ENCODE peak calls at places on chromosome 16, in eight cellular contexts. F is vagina, D is prostate gland, O is GM23338, R is stomach, Z is suprapubic skin, J is breast epithelium, E is SK-N-SH. P is an unnamed sample.

GRCh38 chr16:60203525-60204124 is 1469.5 kb upstream of the GOT2 start:
- DNase-seq in E (peak; percentile 2), D (no peak), R (no peak), J (no peak), O (peak; percentile 61), F (no peak), Z (no peak), P (no peak)

GRCh38 chr16:63655846-63656245 is 1466.0 kb downstream of the CDH11 start:
- DNase-seq in J (no peak), F (no peak), O (peak; percentile 3), R (no peak), Z (no peak), D (no peak), E (no peak), P (no peak)

GRCh38 chr16:1116693-1117077 is 20.6 kb upstream of the C1QTNF8 start:
- DNase-seq in F (no peak), J (no peak), Z (no peak), D (no peak), E (no peak), R (no peak), O (no peak), P (no peak)

GRCh38 chr16:68700120-68700519 is 37.0 kb upstream of the CDH1 start:
- DNase-seq in O (no peak), J (no peak), Z (no peak), R (no peak), F (no peak), E (no peak), D (no peak), P (no peak)

GRCh38 chr16:56571525-56571924 is 6.7 kb downstream of the MT4 start:
- DNase-seq in D (no peak), R (no peak), F (no peak), Z (no peak), O (no peak), E (no peak), J (no peak), P (peak; percentile 27)

GRCh38 chr16:4317471-4318170 is 1.8 kb downstream of the GLIS2 start:
- DNase-seq in R (no peak), O (peak; percentile 17), D (no peak), F (no peak), J (no peak), Z (no peak), E (no peak), P (peak; percentile 76)

GRCh38 chr16:27568077-27568476 is 18.1 kb downstream of the KATNIP start:
- DNase-seq in R (no peak), E (no peak), D (no peak), Z (no peak), F (no peak), O (no peak), J (no peak), P (no peak)

GRCh38 chr16:19926449-19927390 is 42.1 kb upstream of the GPRC5B start:
- DNase-seq in J (no peak), Z (no peak), R (no peak), D (no peak), F (no peak), E (no peak), O (no peak), P (no peak)

GRCh38 chr16:72996291-72997062 is 51.5 kb downstream of the ZFHX3 start:
- DNase-seq in R (peak; percentile 75), F (no peak), O (no peak), E (no peak), J (no peak), D (peak; percentile 84), Z (no peak), P (no peak)

GRCh38 chr16:4372578-4373355 is 1.1 kb downstream of the VASN start:
- DNase-seq in E (peak; percentile 85), R (peak; percentile 54), O (no peak), Z (peak; percentile 75), D (no peak), F (no peak), J (no peak), P (peak; percentile 87)

GRCh38 chr16:72099377-72099818 is 5.8 kb downstream of the DHX38 start:
- DNase-seq in F (no peak), Z (no peak), E (peak; percentile 78), J (no peak), D (no peak), O (peak; percentile 82), R (peak; percentile 41), P (no peak)

GRCh38 chr16:10990378-10990777 is 46.0 kb downstream of the CLEC16A start:
- DNase-seq in J (no peak), D (no peak), O (no peak), F (no peak), Z (no peak), R (no peak), E (no peak), P (no peak)

GRCh38 chr16:1260101-1260670 is 4.3 kb downstream of the TPSD1 start:
- DNase-seq in R (no peak), F (no peak), Z (peak; percentile 56), E (no peak), J (no peak), O (no peak), D (no peak), P (no peak)

GRCh38 chr16:14600164-14600563 is 29.9 kb downstream of the PARN start:
- DNase-seq in O (peak; percentile 60), Z (no peak), R (no peak), D (no peak), F (no peak), E (peak; percentile 24), J (no peak), P (no peak)

GRCh38 chr16:12461201-12461600 is 342.5 kb downstream of the CPPED1 start:
- DNase-seq in E (no peak), Z (no peak), R (no peak), J (no peak), F (no peak), D (no peak), O (no peak), P (no peak)

GRCh38 chr16:66207139-66207863 is 159.2 kb upstream of the CDH5 start:
- DNase-seq in O (no peak), E (no peak), D (no peak), Z (no peak), J (peak; percentile 25), F (peak; percentile 37), R (no peak), P (no peak)

GRCh38 chr16:65672960-65673359 is 551.1 kb upstream of the CDH11 start:
- DNase-seq in Z (no peak), J (no peak), F (peak; percentile 16), R (no peak), E (no peak), D (no peak), O (no peak), P (no peak)

GRCh38 chr16:16042076-16042475 is 92.7 kb downstream of the ABCC1 start:
- DNase-seq in O (no peak), D (peak; percentile 74), J (no peak), R (peak; percentile 93), E (peak; percentile 71), F (no peak), Z (no peak), P (no peak)

DNA sequence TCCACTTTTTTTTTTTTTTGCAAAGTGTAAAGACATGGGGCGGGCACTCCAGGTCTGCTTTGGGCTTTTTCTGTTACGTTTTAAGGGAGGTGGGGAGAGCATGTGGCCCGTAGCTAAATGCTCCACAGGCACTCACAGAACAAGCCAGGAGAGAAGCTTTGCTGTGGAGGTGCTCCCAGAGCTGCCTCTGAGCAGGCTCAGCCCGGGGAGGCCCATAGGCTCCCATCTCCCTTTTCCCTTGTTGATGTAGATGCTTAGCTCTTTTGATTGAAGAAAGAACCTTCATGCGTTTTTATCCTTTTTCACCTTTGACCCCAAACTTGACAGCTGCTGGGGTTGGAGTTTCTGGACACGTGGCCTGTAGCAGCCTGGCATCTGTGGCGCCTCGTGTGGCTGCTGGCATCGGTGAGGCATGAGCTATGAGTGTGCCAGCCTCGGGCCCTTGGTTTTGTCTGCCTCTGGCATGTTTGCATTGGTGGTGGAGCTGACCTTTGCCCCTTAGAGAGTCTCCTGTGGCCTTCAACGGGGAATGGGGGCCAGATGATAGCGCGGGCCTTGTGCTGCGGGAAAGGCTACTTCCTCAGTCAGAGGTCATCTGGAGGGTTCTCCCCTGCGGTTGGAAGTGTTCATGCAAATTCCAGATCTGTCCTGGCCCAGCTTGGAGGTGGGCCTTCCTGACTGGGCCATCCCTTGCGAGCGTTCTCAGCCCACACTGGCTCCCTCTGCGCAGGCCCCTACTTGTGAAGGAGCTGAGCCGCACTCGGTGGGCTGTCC is 20.0 kb upstream of the IL17C start:
- DNase-seq in O (no peak), J (no peak), F (no peak), D (no peak), Z (no peak), R (no peak), E (no peak), P (no peak)
- TF ChIP-seq POLR2AphosphoS5 in O (no peak), J (no peak), F (no peak), D (no peak), Z (no peak), R (peak; percentile 33), E (no peak), P (no peak)

DNA sequence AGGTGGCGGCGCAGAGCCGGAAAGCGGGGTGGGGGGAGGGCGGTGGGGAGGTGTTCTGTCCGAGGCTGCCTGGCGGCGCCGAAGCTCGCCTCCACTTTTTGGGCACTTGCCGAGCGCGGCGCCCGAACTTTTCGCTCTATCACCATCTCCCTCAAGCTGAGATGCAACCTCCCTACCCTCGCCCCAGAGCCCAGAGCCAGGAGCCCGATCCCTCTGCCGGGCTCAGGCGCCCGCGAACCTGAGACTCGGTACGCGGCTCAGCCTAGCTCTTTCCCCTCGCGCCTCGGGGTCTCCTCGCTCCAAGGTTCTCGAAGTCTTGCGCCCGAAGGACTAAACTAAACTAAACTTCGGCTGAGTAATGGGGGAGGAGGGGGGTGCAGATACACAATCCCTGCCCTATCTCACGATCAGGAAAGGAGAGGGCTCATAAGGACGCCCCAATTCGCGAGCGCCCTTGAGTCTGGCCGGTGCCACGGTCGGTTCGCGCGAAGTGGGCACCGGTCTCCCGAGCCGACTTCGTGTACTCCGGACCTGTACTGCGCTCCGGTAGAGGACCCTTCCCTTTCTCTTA is 1.7 kb upstream of the SALL1 start:
- DNase-seq in D (no peak), O (peak; percentile 71), E (peak; percentile 42), J (no peak), F (no peak), Z (no peak), R (no peak), P (no peak)
- H3K27me3 ChIP-seq in D (peaks cover 42% of the 10 kb centered on the region), O (peaks cover 75% of the 10 kb centered on the region), E (peaks cover 84% of the 10 kb centered on the region), J (peaks cover 80% of the 10 kb centered on the region), F (no peaks in the 10 kb centered on the region), Z (peaks cover 100% of the 10 kb centered on the region), R (peaks cover 100% of the 10 kb centered on the region), P (peaks cover 54% of the 10 kb centered on the region)

DNA sequence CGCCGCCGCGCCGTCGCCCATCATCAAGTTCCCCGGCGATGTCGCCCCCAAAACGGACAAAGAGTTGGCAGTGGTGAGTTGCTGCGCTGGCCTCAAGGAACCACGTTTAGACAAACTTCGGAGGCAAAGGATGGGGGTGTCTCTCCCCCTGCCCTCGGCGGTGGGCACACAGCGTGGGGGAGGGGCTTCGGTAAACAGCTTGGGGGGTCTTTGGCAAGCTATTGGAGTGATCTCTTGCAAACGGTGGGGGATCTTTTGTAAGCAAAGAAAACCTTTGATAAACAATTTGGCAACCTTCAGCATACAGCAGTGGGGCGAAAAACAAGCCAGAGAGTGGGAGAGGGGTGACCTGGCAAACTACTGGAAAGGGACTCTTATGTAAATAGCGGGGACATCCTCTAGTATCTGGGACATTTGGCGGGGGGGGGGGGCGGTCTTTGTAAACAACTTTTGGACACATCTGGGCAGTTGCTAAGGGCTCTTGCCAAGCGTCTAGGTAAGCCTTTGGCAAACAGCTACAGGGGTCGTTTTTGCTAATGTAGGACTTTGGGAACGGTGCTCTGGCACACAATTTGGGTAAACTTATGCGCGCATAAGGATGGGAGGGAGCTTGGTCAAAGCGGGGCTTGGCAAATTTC is 681 bp downstream of the MMP2 start:
- DNase-seq in E (peak; percentile 58), O (peak; percentile 46), J (no peak), D (no peak), Z (no peak), F (no peak), R (no peak), P (no peak)
- H3K4me3 ChIP-seq in E (peak overlapping the region; percentile 96), O (peak overlapping the region; percentile 88), J (peak overlapping the region; percentile 90), D (peak overlapping the region; percentile 44), Z (peak overlapping the region; percentile 72), F (peak overlapping the region; percentile 67), R (peak overlapping the region; percentile 48), P (peak overlapping the region; percentile 34)

GRCh38 chr16:30406911-30407793 is at the start of gene ZNF771:
- DNase-seq in Z (peak; percentile 94), O (peak; percentile 97), F (no peak), J (peak; percentile 91), E (peak; percentile 96), R (peak; percentile 95), D (peak; percentile 92), P (peak; percentile 96)
- TF ChIP-seq POLR2AphosphoS5 in Z (peak; percentile 80), O (peak; percentile 90), F (peak; percentile 93), J (peak; percentile 68), E (peak; percentile 86), R (peak; percentile 76), D (peak; percentile 69), P (peak; percentile 29)